ENCODE peak calls at places on chromosomes 4 and X, in five cellular contexts. One of them, this sample, is unnamed.

GRCh38 chrX:21354725-21355124 is 19.5 kb upstream of the CNKSR2 start:
- DNase-seq in A549: no peak
- DNase-seq in SW480: peak
- DNase-seq in GM20000: no peak
- DNase-seq in activated T-helper 9 cell treated with anti-CD3 and anti-CD28 coated beads, Interleukin-2, amount 50 U/mL, for 16 hours: no peak
- DNase-seq in this sample: no peak

GRCh38 chr4:5238106-5238505 is 186.8 kb downstream of the STK32B start:
- DNase-seq in activated T-helper 9 cell treated with anti-CD3 and anti-CD28 coated beads, Interleukin-2, amount 50 U/mL, for 16 hours: no peak
- DNase-seq in GM20000: no peak
- DNase-seq in A549: no peak
- DNase-seq in SW480: no peak
- DNase-seq in this sample: no peak

GRCh38 chr4:56613101-56613862 is 67.8 kb downstream of the HOPX start:
- DNase-seq in GM20000: no peak
- DNase-seq in SW480: peak
- DNase-seq in activated T-helper 9 cell treated with anti-CD3 and anti-CD28 coated beads, Interleukin-2, amount 50 U/mL, for 16 hours: no peak
- DNase-seq in A549: no peak
- DNase-seq in this sample: no peak

GRCh38 chr4:182741054-182741453 is 176.1 kb downstream of the DCTD start:
- DNase-seq in SW480: no peak
- DNase-seq in activated T-helper 9 cell treated with anti-CD3 and anti-CD28 coated beads, Interleukin-2, amount 50 U/mL, for 16 hours: no peak
- DNase-seq in GM20000: no peak
- DNase-seq in A549: no peak
- DNase-seq in this sample: no peak

GRCh38 chr4:20127626-20128025 is 124.1 kb upstream of the SLIT2 start:
- DNase-seq in SW480: no peak
- DNase-seq in GM20000: no peak
- DNase-seq in A549: no peak
- DNase-seq in activated T-helper 9 cell treated with anti-CD3 and anti-CD28 coated beads, Interleukin-2, amount 50 U/mL, for 16 hours: no peak
- DNase-seq in this sample: no peak

GRCh38 chr4:169859366-169860216 is 101.8 kb upstream of the HPF1 start:
- DNase-seq in GM20000: no peak
- DNase-seq in SW480: no peak
- DNase-seq in activated T-helper 9 cell treated with anti-CD3 and anti-CD28 coated beads, Interleukin-2, amount 50 U/mL, for 16 hours: no peak
- DNase-seq in A549: no peak
- DNase-seq in this sample: no peak

GRCh38 chrX:45422216-45422925 is 221.7 kb upstream of the DIPK2B start:
- DNase-seq in SW480: no peak
- DNase-seq in activated T-helper 9 cell treated with anti-CD3 and anti-CD28 coated beads, Interleukin-2, amount 50 U/mL, for 16 hours: no peak
- DNase-seq in GM20000: no peak
- DNase-seq in A549: no peak
- DNase-seq in this sample: no peak

GRCh38 chrX:139692506-139692849 is 15.5 kb downstream of the MCF2 start:
- DNase-seq in A549: no peak
- DNase-seq in GM20000: no peak
- DNase-seq in activated T-helper 9 cell treated with anti-CD3 and anti-CD28 coated beads, Interleukin-2, amount 50 U/mL, for 16 hours: no peak
- DNase-seq in SW480: no peak
- DNase-seq in this sample: no peak

GRCh38 chrX:107678957-107679740 is 50.8 kb downstream of the PRPS1 start:
- DNase-seq in GM20000: no peak
- DNase-seq in A549: no peak
- DNase-seq in SW480: peak
- DNase-seq in activated T-helper 9 cell treated with anti-CD3 and anti-CD28 coated beads, Interleukin-2, amount 50 U/mL, for 16 hours: peak
- DNase-seq in this sample: peak

GRCh38 chrX:80285131-80285773 is 135.0 kb upstream of the TENT5D start:
- DNase-seq in activated T-helper 9 cell treated with anti-CD3 and anti-CD28 coated beads, Interleukin-2, amount 50 U/mL, for 16 hours: no peak
- DNase-seq in A549: peak
- DNase-seq in SW480: peak
- DNase-seq in GM20000: peak
- DNase-seq in this sample: no peak

GRCh38 chr4:76803522-76803921 is 94.4 kb downstream of the SOWAHB start:
- DNase-seq in A549: no peak
- DNase-seq in GM20000: no peak
- DNase-seq in SW480: peak
- DNase-seq in activated T-helper 9 cell treated with anti-CD3 and anti-CD28 coated beads, Interleukin-2, amount 50 U/mL, for 16 hours: no peak
- DNase-seq in this sample: no peak

GRCh38 chr4:122652379-122652778 is 31.5 kb upstream of the IL21 start:
- DNase-seq in A549: peak
- DNase-seq in activated T-helper 9 cell treated with anti-CD3 and anti-CD28 coated beads, Interleukin-2, amount 50 U/mL, for 16 hours: peak
- DNase-seq in SW480: peak
- DNase-seq in GM20000: peak
- DNase-seq in this sample: no peak

GRCh38 chr4:18570370-18570769 is 548.8 kb upstream of the LCORL start:
- DNase-seq in GM20000: no peak
- DNase-seq in SW480: no peak
- DNase-seq in A549: no peak
- DNase-seq in activated T-helper 9 cell treated with anti-CD3 and anti-CD28 coated beads, Interleukin-2, amount 50 U/mL, for 16 hours: no peak
- DNase-seq in this sample: no peak

GRCh38 chr4:47368211-47368610 is 95.3 kb downstream of the COMMD8 start:
- DNase-seq in activated T-helper 9 cell treated with anti-CD3 and anti-CD28 coated beads, Interleukin-2, amount 50 U/mL, for 16 hours: no peak
- DNase-seq in A549: no peak
- DNase-seq in SW480: no peak
- DNase-seq in GM20000: no peak
- DNase-seq in this sample: no peak

GRCh38 chrX:47321978-47322377 is 48.4 kb upstream of the ZNF157 start:
- DNase-seq in SW480: no peak
- DNase-seq in activated T-helper 9 cell treated with anti-CD3 and anti-CD28 coated beads, Interleukin-2, amount 50 U/mL, for 16 hours: no peak
- DNase-seq in A549: no peak
- DNase-seq in GM20000: no peak
- DNase-seq in this sample: no peak

GRCh38 chr4:112857461-112857860 is 192.0 kb upstream of the ANK2 start:
- DNase-seq in GM20000: no peak
- DNase-seq in activated T-helper 9 cell treated with anti-CD3 and anti-CD28 coated beads, Interleukin-2, amount 50 U/mL, for 16 hours: no peak
- DNase-seq in A549: peak
- DNase-seq in SW480: peak
- DNase-seq in this sample: no peak

GRCh38 chrX:146956760-146957159 is 142.2 kb upstream of the CXorf51A start:
- DNase-seq in A549: no peak
- DNase-seq in SW480: no peak
- DNase-seq in activated T-helper 9 cell treated with anti-CD3 and anti-CD28 coated beads, Interleukin-2, amount 50 U/mL, for 16 hours: no peak
- DNase-seq in GM20000: no peak
- DNase-seq in this sample: no peak

GRCh38 chr4:5746829-5747745 is 36.1 kb downstream of the EVC start:
- DNase-seq in A549: no peak
- DNase-seq in SW480: no peak
- DNase-seq in activated T-helper 9 cell treated with anti-CD3 and anti-CD28 coated beads, Interleukin-2, amount 50 U/mL, for 16 hours: no peak
- DNase-seq in GM20000: no peak
- DNase-seq in this sample: peak

GRCh38 chr4:183798249-183798920 is 106.7 kb upstream of the STOX2 start:
- DNase-seq in activated T-helper 9 cell treated with anti-CD3 and anti-CD28 coated beads, Interleukin-2, amount 50 U/mL, for 16 hours: no peak
- DNase-seq in A549: no peak
- DNase-seq in GM20000: no peak
- DNase-seq in SW480: peak
- DNase-seq in this sample: no peak

GRCh38 chr4:244471-244870 is 60.8 kb downstream of the ZNF732 start:
- DNase-seq in GM20000: peak
- DNase-seq in SW480: peak
- DNase-seq in A549: no peak
- DNase-seq in activated T-helper 9 cell treated with anti-CD3 and anti-CD28 coated beads, Interleukin-2, amount 50 U/mL, for 16 hours: peak
- DNase-seq in this sample: no peak

GRCh38 chr4:127660486-127660885 is 27.7 kb downstream of the INTU start:
- DNase-seq in A549: no peak
- DNase-seq in activated T-helper 9 cell treated with anti-CD3 and anti-CD28 coated beads, Interleukin-2, amount 50 U/mL, for 16 hours: no peak
- DNase-seq in GM20000: no peak
- DNase-seq in SW480: no peak
- DNase-seq in this sample: no peak

GRCh38 chr4:115292320-115293092 is 179.1 kb upstream of the NDST4 start:
- DNase-seq in GM20000: no peak
- DNase-seq in activated T-helper 9 cell treated with anti-CD3 and anti-CD28 coated beads, Interleukin-2, amount 50 U/mL, for 16 hours: no peak
- DNase-seq in SW480: no peak
- DNase-seq in A549: no peak
- DNase-seq in this sample: no peak